ENCODE peak calls at places on chromosomes 6 and 20, in five cellular contexts. One of them, this sample, is unnamed.

GRCh38 chr20:15063077-15063476 is 725.7 kb upstream of the FLRT3 start:
- DNase-seq in fibroblast of lung: no peak
- DNase-seq in neuronal stem cell: no peak
- DNase-seq in DND-41: no peak
- DNase-seq in thyroid gland: no peak
- DNase-seq in this sample: no peak

GRCh38 chr6:83153958-83154357 is 39.1 kb downstream of the PGM3 start:
- DNase-seq in fibroblast of lung: peak
- DNase-seq in neuronal stem cell: no peak
- DNase-seq in DND-41: no peak
- DNase-seq in thyroid gland: no peak
- DNase-seq in this sample: no peak

GRCh38 chr6:22349051-22349450 is 52.2 kb upstream of the PRL start:
- DNase-seq in fibroblast of lung: peak
- DNase-seq in neuronal stem cell: no peak
- DNase-seq in DND-41: peak
- DNase-seq in thyroid gland: no peak
- DNase-seq in this sample: no peak

GRCh38 chr6:40431706-40432105 is 155.5 kb downstream of the LRFN2 start:
- DNase-seq in fibroblast of lung: no peak
- DNase-seq in neuronal stem cell: no peak
- DNase-seq in DND-41: no peak
- DNase-seq in thyroid gland: no peak
- DNase-seq in this sample: no peak

GRCh38 chr6:1527098-1527497 is 82.6 kb upstream of the FOXC1 start:
- DNase-seq in fibroblast of lung: peak
- DNase-seq in neuronal stem cell: no peak
- DNase-seq in DND-41: peak
- DNase-seq in thyroid gland: peak
- DNase-seq in this sample: peak

GRCh38 chr20:17882065-17882833 is 86.3 kb downstream of the SNX5 start:
- DNase-seq in fibroblast of lung: no peak
- DNase-seq in neuronal stem cell: no peak
- DNase-seq in DND-41: no peak
- DNase-seq in thyroid gland: no peak
- DNase-seq in this sample: no peak

GRCh38 chr20:33656783-33657703 is 5.1 kb upstream of the C20orf144 start:
- DNase-seq in fibroblast of lung: no peak
- DNase-seq in neuronal stem cell: no peak
- DNase-seq in DND-41: no peak
- DNase-seq in thyroid gland: no peak
- DNase-seq in this sample: peak

GRCh38 chr20:6053776-6054688 is at the start of gene LRRN4:
- DNase-seq in fibroblast of lung: peak
- DNase-seq in neuronal stem cell: no peak
- DNase-seq in DND-41: no peak
- DNase-seq in thyroid gland: peak
- DNase-seq in this sample: no peak

GRCh38 chr6:5697508-5697907 is 309.2 kb downstream of the NRN1 start:
- DNase-seq in fibroblast of lung: no peak
- DNase-seq in neuronal stem cell: no peak
- DNase-seq in DND-41: no peak
- DNase-seq in thyroid gland: no peak
- DNase-seq in this sample: no peak

GRCh38 chr20:51542033-51542893 is at the start of gene NFATC2:
- DNase-seq in fibroblast of lung: no peak
- DNase-seq in neuronal stem cell: no peak
- DNase-seq in DND-41: no peak
- DNase-seq in thyroid gland: peak
- DNase-seq in this sample: peak

GRCh38 chr6:11202513-11203305 is 29.8 kb downstream of the NEDD9 start:
- DNase-seq in fibroblast of lung: no peak
- DNase-seq in neuronal stem cell: peak
- DNase-seq in DND-41: no peak
- DNase-seq in thyroid gland: no peak
- DNase-seq in this sample: no peak

GRCh38 chr20:42276718-42277117 is 658.5 kb upstream of the CHD6 start:
- DNase-seq in fibroblast of lung: no peak
- DNase-seq in neuronal stem cell: no peak
- DNase-seq in DND-41: no peak
- DNase-seq in thyroid gland: no peak
- DNase-seq in this sample: no peak

GRCh38 chr6:13417431-13417830 is 70.0 kb downstream of the GFOD1 start:
- DNase-seq in fibroblast of lung: no peak
- DNase-seq in neuronal stem cell: no peak
- DNase-seq in DND-41: no peak
- DNase-seq in thyroid gland: peak
- DNase-seq in this sample: no peak

GRCh38 chr6:111984081-111984480 is 69.8 kb upstream of the CCN6 start:
- DNase-seq in fibroblast of lung: no peak
- DNase-seq in neuronal stem cell: no peak
- DNase-seq in DND-41: no peak
- DNase-seq in thyroid gland: no peak
- DNase-seq in this sample: no peak

GRCh38 chr6:139570166-139570565 is 195.7 kb upstream of the CITED2 start:
- DNase-seq in fibroblast of lung: peak
- DNase-seq in neuronal stem cell: no peak
- DNase-seq in DND-41: no peak
- DNase-seq in thyroid gland: no peak
- DNase-seq in this sample: no peak

GRCh38 chr6:115675443-115675842 is 385.2 kb downstream of the FRK start:
- DNase-seq in fibroblast of lung: no peak
- DNase-seq in neuronal stem cell: no peak
- DNase-seq in DND-41: no peak
- DNase-seq in thyroid gland: no peak
- DNase-seq in this sample: no peak

DNA sequence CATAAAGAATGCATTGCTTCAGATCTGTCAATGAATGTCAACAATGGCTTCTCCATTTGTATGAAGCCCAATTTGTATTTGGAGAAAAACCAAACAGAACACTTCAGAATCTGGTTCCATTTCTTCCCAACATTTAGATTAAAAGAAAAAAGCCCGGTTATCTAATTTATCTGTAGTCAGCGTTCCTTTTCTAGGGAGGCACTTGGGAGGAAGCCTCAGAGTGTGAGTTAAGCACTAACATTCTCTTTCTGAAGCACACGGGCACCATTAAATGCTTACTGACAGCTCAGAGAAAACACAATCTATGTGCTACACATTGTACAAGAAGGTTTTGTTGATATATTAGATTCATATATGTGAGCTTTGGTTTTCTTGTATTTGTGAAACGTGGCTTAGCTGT is 311.1 kb upstream of the AGPAT4 start:
- DNase-seq in fibroblast of lung: no peak
- DNase-seq in neuronal stem cell: no peak
- DNase-seq in DND-41: no peak
- DNase-seq in thyroid gland: no peak
- DNase-seq in this sample: no peak
- H3K4me3 ChIP-seq in fibroblast of lung: no peak
- H3K4me3 ChIP-seq in neuronal stem cell: no peak
- H3K4me3 ChIP-seq in DND-41: no peak
- H3K4me3 ChIP-seq in thyroid gland: no peak
- H3K4me3 ChIP-seq in this sample: no peak

GRCh38 chr20:479487-479886 is 17.2 kb upstream of the TBC1D20 start:
- DNase-seq in fibroblast of lung: peak
- DNase-seq in neuronal stem cell: no peak
- DNase-seq in DND-41: no peak
- DNase-seq in thyroid gland: no peak
- DNase-seq in this sample: no peak

GRCh38 chr20:480044-480443 is 17.7 kb upstream of the TBC1D20 start:
- DNase-seq in fibroblast of lung: no peak
- DNase-seq in neuronal stem cell: no peak
- DNase-seq in DND-41: no peak
- DNase-seq in thyroid gland: no peak
- DNase-seq in this sample: no peak

GRCh38 chr20:483791-484644 is 21.7 kb upstream of the TBC1D20 start:
- DNase-seq in fibroblast of lung: no peak
- DNase-seq in neuronal stem cell: no peak
- DNase-seq in DND-41: no peak
- DNase-seq in thyroid gland: peak
- DNase-seq in this sample: peak

GRCh38 chr20:478949-479429 is 16.7 kb upstream of the TBC1D20 start:
- DNase-seq in fibroblast of lung: peak
- DNase-seq in neuronal stem cell: peak
- DNase-seq in DND-41: peak
- DNase-seq in thyroid gland: no peak
- DNase-seq in this sample: no peak

DNA sequence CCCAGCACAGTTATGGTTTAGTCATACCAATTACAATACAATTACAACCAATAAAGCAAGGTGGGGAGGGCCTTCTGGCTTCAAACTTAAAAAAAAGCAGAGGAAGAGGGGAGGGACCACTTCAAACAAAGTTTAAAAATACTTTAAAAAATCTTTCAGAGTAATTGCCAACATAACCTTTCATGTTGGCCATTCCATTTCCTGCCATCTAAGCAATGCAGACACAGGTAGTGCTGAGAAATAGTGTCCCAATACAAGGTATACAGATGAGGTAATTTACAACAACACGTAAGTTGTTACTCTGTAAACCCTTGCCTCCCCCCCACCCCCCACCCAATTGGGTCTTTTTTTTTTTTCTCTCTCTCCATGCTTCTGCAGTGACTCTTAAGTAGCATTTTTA is 18.8 kb upstream of the TBC1D20 start:
- DNase-seq in fibroblast of lung: no peak
- DNase-seq in neuronal stem cell: no peak
- DNase-seq in DND-41: no peak
- DNase-seq in thyroid gland: no peak
- DNase-seq in this sample: no peak
- H3K4me3 ChIP-seq in fibroblast of lung: no peak
- H3K4me3 ChIP-seq in neuronal stem cell: no peak
- H3K4me3 ChIP-seq in DND-41: no peak
- H3K4me3 ChIP-seq in thyroid gland: no peak
- H3K4me3 ChIP-seq in this sample: no peak

DNA sequence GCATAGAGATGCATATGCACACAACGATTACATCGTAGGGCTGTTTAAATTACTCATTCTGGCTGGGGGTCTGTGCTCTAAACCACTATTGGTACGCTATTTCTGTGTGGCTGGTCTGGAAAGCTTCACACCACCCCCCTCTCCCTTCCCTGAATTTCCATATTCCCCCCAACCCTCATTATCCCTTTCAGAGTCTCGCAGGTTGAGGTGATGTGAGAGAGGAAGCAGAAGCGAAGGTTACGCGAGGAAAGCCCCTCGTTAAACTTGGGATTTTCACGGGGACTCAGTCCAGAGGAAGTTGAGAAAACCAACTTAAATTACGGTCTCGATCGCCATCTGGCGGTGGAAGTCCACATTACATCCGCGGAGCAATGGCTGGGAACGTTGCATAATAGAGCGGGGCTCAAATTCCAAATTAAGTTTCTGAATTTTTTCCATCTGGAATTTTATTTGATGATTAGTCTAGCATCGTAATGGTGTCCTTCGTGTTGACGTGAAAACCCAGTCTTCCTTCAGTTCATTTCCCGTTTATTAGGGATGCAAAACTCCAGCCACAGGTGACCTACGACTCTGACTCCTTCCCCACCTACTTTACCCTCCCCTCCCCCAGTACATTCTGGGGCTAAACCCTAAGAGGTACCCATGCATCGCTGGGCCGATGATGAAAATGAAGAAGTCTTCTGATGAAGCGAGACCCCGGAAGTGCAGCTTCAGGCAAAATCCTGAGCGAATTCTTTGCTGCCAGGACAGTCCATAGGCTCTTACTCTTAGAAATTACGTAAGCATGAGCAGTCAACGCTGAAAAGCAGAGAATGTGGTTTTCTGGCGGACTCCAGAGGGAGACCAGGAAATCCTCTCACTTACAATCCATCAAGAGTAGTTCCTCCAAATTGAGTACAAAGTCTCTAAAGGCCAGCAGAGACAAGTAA is 19.7 kb downstream of the HLA-DOB start:
- DNase-seq in fibroblast of lung: peak
- DNase-seq in neuronal stem cell: peak
- DNase-seq in DND-41: peak
- DNase-seq in thyroid gland: peak
- DNase-seq in this sample: peak
- H3K4me3 ChIP-seq in fibroblast of lung: no peak
- H3K4me3 ChIP-seq in neuronal stem cell: no peak
- H3K4me3 ChIP-seq in DND-41: no peak
- H3K4me3 ChIP-seq in thyroid gland: no peak
- H3K4me3 ChIP-seq in this sample: peak

GRCh38 chr6:132713355-132714134 is at the start of gene VNN1:
- DNase-seq in fibroblast of lung: no peak
- DNase-seq in neuronal stem cell: no peak
- DNase-seq in DND-41: no peak
- DNase-seq in thyroid gland: no peak
- DNase-seq in this sample: no peak
- H3K4me3 ChIP-seq in fibroblast of lung: no peak
- H3K4me3 ChIP-seq in neuronal stem cell: no peak
- H3K4me3 ChIP-seq in DND-41: no peak
- H3K4me3 ChIP-seq in thyroid gland: no peak
- H3K4me3 ChIP-seq in this sample: no peak

This sample was measured in left ventricle myocardium inferior.